ENCODE peak calls at places on chromosomes 16 and 17, in seven cellular contexts. E is MCF 10A, X is Peyer's patch, W is ovary, Y is activated T-cell treated with anti-CD3 and anti-CD28 coated beads for 1 hour, G is right lobe of liver, O is bronchial epithelial cell. Z is an unnamed sample.

GRCh38 chr17:2347805-2348685 is 10.7 kb downstream of the SGSM2 start:
- DNase-seq in O (peak), Y (no peak), G (peak), X (peak), E (peak), W (no peak), Z (peak)

GRCh38 chr16:19757762-19758595 is 39.9 kb downstream of the IQCK start:
- DNase-seq in O (peak), E (no peak), W (no peak), X (no peak), G (no peak), Y (no peak), Z (no peak)

GRCh38 chr17:71764507-71764906 is 356.3 kb upstream of the SOX9 start:
- DNase-seq in G (no peak), O (no peak), W (no peak), E (peak), Y (no peak), X (peak), Z (peak)

GRCh38 chr16:56861092-56861610 is 3.9 kb upstream of the SLC12A3 start:
- DNase-seq in X (no peak), W (no peak), E (no peak), O (no peak), G (no peak), Y (no peak), Z (no peak)

GRCh38 chr17:888998-889401 is 90.6 kb downstream of the NXN start:
- DNase-seq in G (no peak), E (no peak), Y (no peak), X (no peak), O (no peak), W (no peak), Z (no peak)

GRCh38 chr16:56741399-56741798 is 11.5 kb downstream of the NUP93 start:
- DNase-seq in E (no peak), O (no peak), G (no peak), X (no peak), W (no peak), Y (no peak), Z (no peak)

GRCh38 chr16:59905628-59906027 is 1171.5 kb upstream of the GOT2 start:
- DNase-seq in X (no peak), O (peak), Y (no peak), G (no peak), W (no peak), E (peak), Z (no peak)

GRCh38 chr17:16122697-16123434 is 92.5 kb downstream of the NCOR1 start:
- DNase-seq in W (no peak), X (no peak), G (no peak), E (peak), O (peak), Y (no peak), Z (no peak)

GRCh38 chr17:28773736-28774135 is 29.9 kb downstream of the TRAF4 start:
- DNase-seq in O (no peak), G (no peak), Y (no peak), W (no peak), X (no peak), E (no peak), Z (no peak)

GRCh38 chr17:28937044-28937729 is 14.1 kb downstream of the PHF12 start:
- DNase-seq in O (peak), Y (no peak), W (no peak), G (no peak), E (peak), X (no peak), Z (no peak)

GRCh38 chr17:75074532-75074931 is 13.2 kb upstream of the SLC16A5 start:
- DNase-seq in W (no peak), X (no peak), E (no peak), O (no peak), Y (no peak), G (no peak), Z (no peak)

GRCh38 chr17:8494506-8495111 is 58.9 kb downstream of the NDEL1 start:
- DNase-seq in E (no peak), O (no peak), Y (no peak), X (no peak), G (peak), W (no peak), Z (no peak)

GRCh38 chr16:55623640-55624039 is 32.1 kb upstream of the SLC6A2 start:
- DNase-seq in G (no peak), E (no peak), O (no peak), W (no peak), X (no peak), Y (no peak), Z (no peak)

GRCh38 chr16:11956558-11956957 is 8.5 kb upstream of the TNFRSF17 start:
- DNase-seq in X (no peak), E (no peak), G (no peak), W (no peak), O (no peak), Y (no peak), Z (no peak)

GRCh38 chr17:80586464-80587228 is 42.0 kb downstream of the RPTOR start:
- DNase-seq in X (no peak), E (no peak), W (no peak), Y (no peak), O (no peak), G (no peak), Z (no peak)

GRCh38 chr16:85844786-85845185 is 45.3 kb downstream of the COX4I1 start:
- DNase-seq in O (no peak), E (no peak), Y (no peak), X (no peak), W (no peak), G (no peak), Z (no peak)

GRCh38 chr17:13067629-13068303 is 49.9 kb upstream of the ELAC2 start:
- DNase-seq in Y (no peak), X (no peak), G (no peak), O (no peak), E (no peak), W (no peak), Z (no peak)

GRCh38 chr16:30444231-30445148 is 1.2 kb downstream of the SEPHS2 start:
- DNase-seq in E (no peak), W (no peak), G (no peak), O (no peak), X (no peak), Y (no peak), Z (no peak)

GRCh38 chr16:27096375-27096774 is 29.6 kb downstream of the C16orf82 start:
- DNase-seq in Y (no peak), G (no peak), E (no peak), X (no peak), O (no peak), W (no peak), Z (no peak)

GRCh38 chr17:79981661-79982101 is 54.0 kb downstream of the TBC1D16 start:
- DNase-seq in W (no peak), O (no peak), E (no peak), G (peak), Y (no peak), X (peak), Z (no peak)

GRCh38 chr16:10594312-10594950 is 14.0 kb upstream of the EMP2 start:
- DNase-seq in Y (no peak), E (peak), O (peak), X (peak), G (no peak), W (no peak), Z (peak)

GRCh38 chr16:10266809-10267208 is 84.6 kb upstream of the GRIN2A start:
- DNase-seq in X (no peak), O (no peak), E (no peak), G (no peak), Y (no peak), W (no peak), Z (no peak)

GRCh38 chr16:57289391-57290257 is 5.2 kb upstream of the PLLP start:
- DNase-seq in X (no peak), E (no peak), O (no peak), W (no peak), Y (no peak), G (no peak), Z (no peak)

GRCh38 chr16:58128721-58129096 is 472 bp downstream of the CFAP20 start:
- DNase-seq in X (no peak), G (peak), O (no peak), Y (no peak), W (no peak), E (no peak), Z (no peak)

GRCh38 chr17:79612468-79613194 is 1.8 kb upstream of the RBFOX3 start:
- DNase-seq in O (peak), X (peak), Y (peak), G (no peak), W (no peak), E (peak), Z (peak)

GRCh38 chr16:85055503-85056210 is 28.1 kb downstream of the KIAA0513 start:
- DNase-seq in W (no peak), E (peak), O (peak), X (no peak), G (no peak), Y (peak), Z (peak)

GRCh38 chr17:50967795-50968194 is 101.6 kb upstream of the TOB1 start:
- DNase-seq in E (no peak), Y (no peak), O (no peak), W (no peak), G (no peak), X (no peak), Z (no peak)

GRCh38 chr16:49000594-49000993 is 281.0 kb downstream of the CBLN1 start:
- DNase-seq in O (no peak), E (peak), W (no peak), Y (no peak), G (no peak), X (no peak), Z (no peak)

GRCh38 chr17:61188081-61188480 is 211.6 kb upstream of the TBX2 start:
- DNase-seq in X (no peak), Y (no peak), G (no peak), E (no peak), W (no peak), O (no peak), Z (no peak)

GRCh38 chr17:19705771-19706770 is 10.3 kb downstream of the SLC47A2 start:
- DNase-seq in G (no peak), W (no peak), X (no peak), O (no peak), Y (no peak), E (no peak), Z (no peak)

GRCh38 chr17:59786536-59787319 is 79.3 kb downstream of the VMP1 start:
- DNase-seq in G (no peak), O (peak), E (peak), Y (peak), X (no peak), W (no peak), Z (peak)

GRCh38 chr17:34579017-34579946 is at the start of gene TMEM132E:
- DNase-seq in W (peak), O (no peak), Y (no peak), E (no peak), X (peak), G (peak), Z (peak)

GRCh38 chr17:46976626-46977270 is 2.3 kb downstream of the RPRML start:
- DNase-seq in Y (no peak), O (no peak), X (no peak), G (no peak), W (no peak), E (no peak), Z (no peak)

GRCh38 chr17:29390856-29391631 is 881 bp downstream of the TAOK1 start:
- DNase-seq in G (peak), E (peak), W (no peak), O (peak), Y (no peak), X (no peak), Z (peak)

GRCh38 chr17:49548051-49548505 is 27.6 kb upstream of the NXPH3 start:
- DNase-seq in X (peak), W (no peak), Y (no peak), G (no peak), E (no peak), O (no peak), Z (no peak)

GRCh38 chr16:81868057-81868748 is 89.1 kb downstream of the PLCG2 start:
- DNase-seq in G (no peak), W (no peak), O (no peak), Y (no peak), E (no peak), X (no peak), Z (no peak)

GRCh38 chr16:30777591-30778297 is 9.3 kb downstream of the ZNF629 start:
- DNase-seq in O (no peak), G (no peak), X (peak), E (no peak), Y (no peak), W (no peak), Z (no peak)